ENCODE peak calls at places on chromosomes 3 and 15, in six cellular contexts. X, S, L, W, I and T are unnamed samples.

GRCh38 chr15:98286831-98287230 is 326.3 kb downstream of the ARRDC4 start:
- DNase-seq in S (no peak), I (no peak), L (no peak), W (no peak), X (no peak), T (no peak)

GRCh38 chr3:27993061-27993460 is 248.4 kb upstream of the CMC1 start:
- DNase-seq in S (no peak), X (peak; percentile 65), L (no peak), I (no peak), W (no peak), T (no peak)

GRCh38 chr3:151219056-151219455 is 16.0 kb upstream of the GPR171 start:
- DNase-seq in S (no peak), X (no peak), L (no peak), W (no peak), I (peak; percentile 89), T (no peak)

GRCh38 chr3:147940846-147941245 is 531.7 kb downstream of the ZIC1 start:
- DNase-seq in S (no peak), W (no peak), L (no peak), X (no peak), I (no peak), T (no peak)

GRCh38 chr3:30827080-30827479 is 67.4 kb downstream of the GADL1 start:
- DNase-seq in I (no peak), W (no peak), S (no peak), L (no peak), X (no peak), T (no peak)

GRCh38 chr3:66629431-66630368 is 128.9 kb upstream of the LRIG1 start:
- DNase-seq in I (no peak), W (no peak), X (no peak), S (no peak), L (no peak), T (no peak)

GRCh38 chr15:37771462-37771861 is 163.0 kb upstream of the TMCO5A start:
- DNase-seq in L (no peak), S (no peak), W (no peak), X (no peak), I (peak; percentile 46), T (no peak)

GRCh38 chr15:81885135-81885534 is 160.7 kb downstream of the MEX3B start:
- DNase-seq in I (no peak), L (no peak), W (no peak), S (no peak), X (no peak), T (no peak)

GRCh38 chr15:56199038-56199437 is 44.6 kb downstream of the RFX7 start:
- DNase-seq in W (no peak), X (no peak), I (no peak), L (no peak), S (no peak), T (no peak)

GRCh38 chr3:12994357-12994606 is 78.9 kb downstream of the IQSEC1 start:
- DNase-seq in X (no peak), S (peak; percentile 92), I (no peak), W (peak; percentile 78), L (peak; percentile 61), T (peak; percentile 87)

GRCh38 chr15:100898661-100899462 is 19.2 kb downstream of the ALDH1A3 start:
- DNase-seq in L (no peak), X (no peak), S (no peak), W (no peak), I (no peak), T (no peak)

GRCh38 chr3:124444075-124444474 is 286.2 kb upstream of the UMPS start:
- DNase-seq in L (no peak), X (no peak), S (no peak), I (no peak), W (no peak), T (no peak)

GRCh38 chr3:150765949-150766720 is 3.2 kb upstream of the SIAH2 start:
- DNase-seq in L (no peak), X (no peak), S (no peak), I (peak; percentile 90), W (no peak), T (no peak)

GRCh38 chr3:24690777-24691176 is 196.1 kb upstream of the THRB start:
- DNase-seq in W (no peak), L (no peak), X (no peak), I (no peak), S (no peak), T (no peak)

GRCh38 chr15:92900712-92901052 is 558 bp downstream of the CHD2 start:
- DNase-seq in I (no peak), S (no peak), L (no peak), X (no peak), W (no peak), T (no peak)

GRCh38 chr15:92899910-92900711 is at the start of gene CHD2:
- DNase-seq in L (peak; percentile 51), I (peak; percentile 79), S (peak; percentile 87), W (peak; percentile 84), X (peak; percentile 80), T (peak; percentile 67)

GRCh38 chr15:92902723-92903587 is 2.8 kb downstream of the CHD2 start:
- DNase-seq in L (no peak), S (no peak), I (no peak), W (no peak), X (no peak), T (no peak)

GRCh38 chr15:92902020-92902419 is 1.9 kb downstream of the CHD2 start:
- DNase-seq in X (no peak), S (no peak), W (no peak), L (no peak), I (no peak), T (no peak)

DNA sequence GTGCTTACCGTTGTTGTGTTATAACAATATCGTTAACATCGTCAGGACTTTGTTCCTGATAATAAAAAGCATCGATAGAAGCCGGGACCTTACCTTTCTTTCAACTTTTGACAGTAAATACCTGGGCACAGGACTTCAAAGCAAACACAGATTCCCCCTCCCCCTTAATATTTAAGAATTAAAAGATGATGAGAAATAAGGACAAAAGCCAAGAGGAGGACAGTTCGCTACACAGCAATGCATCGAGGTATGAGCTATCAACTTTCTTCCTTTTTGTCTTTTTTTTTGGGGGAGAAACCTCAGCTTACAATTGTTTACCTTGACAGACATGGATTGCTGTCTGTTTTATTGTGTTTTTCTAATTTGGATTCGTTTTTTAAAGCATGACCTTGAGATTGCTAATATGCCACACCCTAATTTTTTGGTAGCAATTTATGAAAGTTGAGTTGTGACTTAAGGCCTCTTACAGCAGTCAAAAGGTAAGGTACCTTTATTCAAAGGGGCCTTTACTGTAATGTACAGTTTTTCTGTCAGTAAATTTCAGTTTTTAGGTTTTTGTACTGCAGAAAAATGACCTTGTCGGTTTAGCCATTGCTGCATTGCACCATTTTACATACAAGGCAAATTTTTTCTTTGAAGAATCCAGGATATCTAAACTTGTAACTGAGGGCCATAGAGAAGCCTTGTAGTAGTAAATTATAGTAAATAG is 1.1 kb downstream of the CHD2 start:
- DNase-seq in S (no peak), L (no peak), W (no peak), I (no peak), X (no peak), T (no peak)
- H3K4me1 ChIP-seq in S (peaks cover 63% of the 10 kb centered on the region), L (peaks cover 4% of the 10 kb centered on the region), W (peaks cover 14% of the 10 kb centered on the region), I (peaks cover 13% of the 10 kb centered on the region), X (peaks cover 3% of the 10 kb centered on the region), T (no peaks in the 10 kb centered on the region)

DNA sequence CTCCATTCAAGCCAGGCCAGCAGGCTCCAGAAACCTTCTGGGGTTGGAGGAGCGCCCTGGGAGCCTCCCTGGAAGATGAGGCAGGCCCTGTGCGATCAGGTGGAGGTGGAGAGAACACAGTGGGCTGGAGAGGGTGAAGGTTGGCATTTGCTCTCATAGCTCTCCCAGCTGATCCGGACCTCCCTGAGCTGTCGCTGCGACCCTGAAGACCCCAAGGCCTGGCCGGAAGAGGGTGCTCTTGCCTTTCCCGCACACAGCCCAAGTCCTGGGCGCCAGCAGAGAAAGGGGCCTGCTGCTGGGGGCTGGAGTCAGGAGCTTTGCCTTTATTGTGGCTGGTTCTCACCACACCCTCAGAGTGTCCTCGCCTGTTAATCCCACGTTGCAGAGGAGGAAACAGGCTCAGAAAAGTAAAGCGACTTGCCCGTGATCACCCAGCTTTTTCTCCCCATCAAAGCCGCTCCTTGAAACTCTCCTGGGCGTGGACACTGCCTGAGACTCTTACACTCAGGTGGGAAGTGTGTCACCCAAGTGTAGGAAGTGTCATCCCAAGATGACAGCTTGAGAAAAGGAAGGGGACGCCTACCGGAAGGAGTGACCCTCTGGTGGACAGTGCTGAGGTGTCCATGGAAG is 8.6 kb upstream of the RPL29 start:
- DNase-seq in S (no peak), L (peak; percentile 65), X (peak; percentile 71), I (no peak), W (peak; percentile 88), T (peak; percentile 88)
- H3K4me3 ChIP-seq in S (no peak overlapping the region), L (no peak overlapping the region), X (no peak overlapping the region), I (no peak overlapping the region), W (no peak overlapping the region), T (no peak overlapping the region)

GRCh38 chr3:170107926-170108325 is 70.1 kb downstream of the GPR160 start:
- DNase-seq in I (peak; percentile 14), X (no peak), L (no peak), W (no peak), S (no peak), T (no peak)

GRCh38 chr3:170111147-170111771 is 70.3 kb downstream of the PHC3 start:
- DNase-seq in I (no peak), W (no peak), L (no peak), S (no peak), X (no peak), T (no peak)

GRCh38 chr3:170108955-170109354 is 71.2 kb downstream of the GPR160 start:
- DNase-seq in I (no peak), S (no peak), X (no peak), W (no peak), L (no peak), T (no peak)

DNA sequence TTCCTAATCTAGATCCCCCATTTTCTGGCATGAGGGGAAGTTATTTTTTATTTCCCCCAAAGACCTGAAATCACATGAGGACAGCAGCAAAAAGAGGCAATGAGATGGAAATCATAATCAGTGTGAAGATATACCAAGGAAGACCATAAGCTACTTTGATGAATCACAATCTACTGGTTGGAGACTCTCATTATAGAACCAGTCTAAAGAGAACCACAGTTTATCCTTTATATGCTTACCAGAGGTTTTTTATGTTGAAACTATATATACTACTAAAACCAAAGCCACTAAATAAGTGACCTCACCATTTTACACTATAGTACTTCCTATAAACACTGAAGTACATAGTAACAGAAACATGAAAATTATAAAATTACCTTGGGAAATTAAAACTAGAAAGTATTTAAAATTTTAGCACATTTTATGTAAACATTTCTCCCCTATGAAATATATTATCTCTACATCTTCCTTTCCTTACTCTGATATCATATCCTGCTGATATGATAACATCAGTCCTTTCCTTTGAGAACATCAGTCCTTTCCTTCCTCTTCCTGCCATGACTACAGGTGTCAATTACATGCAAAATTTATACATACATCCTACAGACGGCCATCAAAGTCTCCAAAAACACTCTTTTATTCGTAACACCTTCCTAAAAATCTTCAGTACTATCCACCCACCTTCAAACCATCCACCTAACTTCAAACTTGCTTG is 71.8 kb downstream of the PHC3 start:
- DNase-seq in X (no peak), S (no peak), L (no peak), I (no peak), W (no peak), T (no peak)
- H3K27ac ChIP-seq in X (no peak overlapping the region), S (no peak overlapping the region), L (no peak overlapping the region), I (no peak overlapping the region), W (no peak overlapping the region), T (no peak overlapping the region)

DNA sequence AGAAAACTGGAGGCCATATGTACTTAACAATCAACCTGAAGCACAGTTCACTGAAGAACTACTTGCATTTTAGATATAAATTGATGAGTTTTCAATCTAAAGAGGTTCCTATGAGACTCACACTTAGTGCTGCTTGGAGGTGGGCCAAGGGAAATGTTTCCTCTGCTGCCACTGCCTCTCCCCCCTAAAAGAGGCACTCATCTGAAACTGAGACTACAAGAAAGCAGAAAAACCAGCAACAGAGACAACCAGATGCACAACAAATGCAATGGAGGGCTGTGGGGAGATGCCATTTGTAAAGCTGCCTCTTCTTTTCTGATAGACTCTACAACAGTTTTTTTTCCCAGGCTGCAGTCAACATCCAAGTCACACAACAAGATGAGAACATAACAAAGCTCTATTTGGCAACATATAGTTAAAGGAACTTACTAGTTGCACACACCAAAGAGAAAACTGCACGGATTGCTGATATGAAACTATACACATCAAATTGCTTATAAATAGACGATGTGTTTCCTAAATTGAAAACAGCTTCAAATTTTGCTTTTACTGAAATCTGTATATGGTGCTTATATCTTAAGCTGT is 11.1 kb downstream of the TSPAN3 start:
- DNase-seq in L (no peak), W (no peak), S (no peak), I (no peak), X (no peak), T (no peak)
- H3K4me1 ChIP-seq in L (peaks cover 6% of the 10 kb centered on the region), W (peaks cover 27% of the 10 kb centered on the region), S (peaks cover 33% of the 10 kb centered on the region), I (peaks cover 18% of the 10 kb centered on the region), X (no peaks in the 10 kb centered on the region), T (peaks cover 11% of the 10 kb centered on the region)